ENCODE peak calls at places on chromosomes 11 and 22, in seven cellular contexts. U is stimulated activated CD8-positive, alpha-beta memory T cell treated with anti-CD3 and anti-CD28 coated beads, Interleukin-15, amount 100 ng/mL, for 24 hours; W is activated CD4-positive, alpha-beta T cell treated with anti-CD3 and anti-CD28 coated beads, Interleukin-2, amount 50 U/mL, for 24 hours; G is stimulated activated CD4-positive, alpha-beta T cell treated with anti-CD3 and anti-CD28 coated beads, Interleukin-12 subunit alpha, Interleukin-12 subunit beta, amount 100 ng/mL, for 4 hours; Q is epithelial cell of esophagus; M is HFFc6; I is WERI-Rb-1. X is an unnamed sample.

GRCh38 chr11:95764267-95764898 is 25.2 kb downstream of the FAM76B start:
- DNase-seq in I (no peak), Q (peak), G (no peak), W (no peak), U (no peak), M (peak), X (no peak)

GRCh38 chr11:2585566-2586090 is 114.2 kb downstream of the KCNQ1OT1 start:
- DNase-seq in U (no peak), Q (no peak), I (no peak), G (no peak), W (no peak), M (no peak), X (no peak)

GRCh38 chr11:86288776-86289507 is 13.1 kb upstream of the HIKESHI start:
- DNase-seq in Q (no peak), I (no peak), G (no peak), U (no peak), M (no peak), W (no peak), X (no peak)

GRCh38 chr11:43542734-43543133 is 137.8 kb upstream of the HSD17B12 start:
- DNase-seq in Q (no peak), W (no peak), M (no peak), G (no peak), U (no peak), I (no peak), X (no peak)

GRCh38 chr11:114163830-114164401 is 104.4 kb downstream of the ZBTB16 start:
- DNase-seq in W (no peak), M (no peak), G (no peak), I (no peak), U (no peak), Q (peak), X (no peak)

GRCh38 chr11:132914600-132914999 is 617.7 kb downstream of the OPCML start:
- DNase-seq in G (no peak), U (no peak), Q (peak), W (no peak), I (no peak), M (no peak), X (no peak)

GRCh38 chr11:79663012-79663411 is 222.2 kb upstream of the TENM4 start:
- DNase-seq in Q (no peak), G (no peak), M (no peak), W (no peak), U (no peak), I (no peak), X (no peak)

GRCh38 chr11:123233280-123233977 is 38.4 kb upstream of the CLMP start:
- DNase-seq in U (no peak), Q (no peak), I (peak), W (no peak), G (no peak), M (no peak), X (no peak)

GRCh38 chr11:46916669-46917108 is 1.7 kb downstream of the LRP4 start:
- DNase-seq in I (peak), M (peak), W (no peak), Q (peak), G (peak), U (no peak), X (no peak)

GRCh38 chr11:14189874-14190273 is 169.1 kb downstream of the RRAS2 start:
- DNase-seq in M (no peak), Q (no peak), U (no peak), I (no peak), W (no peak), G (no peak), X (no peak)

GRCh38 chr22:45526768-45527360 is 24.2 kb downstream of the FBLN1 start:
- DNase-seq in M (peak), Q (no peak), W (no peak), I (no peak), G (no peak), U (no peak), X (no peak)

GRCh38 chr11:2694495-2694894 is 5.3 kb downstream of the KCNQ1OT1 start:
- DNase-seq in G (no peak), Q (no peak), M (no peak), W (no peak), I (no peak), U (no peak), X (peak)